ENCODE peak calls at places on chromosomes 5 and 9, in four cellular contexts. O is AG10803, Q is HuH-7.5, B is activated B cell treated with CpG ODN at 0.5 μM for 24 hours. U is an unnamed sample.

GRCh38 chr9:97572196-97572891 is 60.8 kb downstream of the TSTD2 start:
- DNase-seq in O (no peak), Q (no peak), B (no peak), U (no peak)

GRCh38 chr9:130144703-130145102 is 27.5 kb upstream of the NCS1 start:
- DNase-seq in O (no peak), Q (no peak), B (no peak), U (no peak)

GRCh38 chr5:15525679-15526275 is 25.8 kb downstream of the FBXL7 start:
- DNase-seq in O (peak), Q (no peak), B (no peak), U (no peak)

GRCh38 chr5:94245608-94246007 is 372.8 kb downstream of the KIAA0825 start:
- DNase-seq in O (peak), Q (no peak), B (no peak), U (peak)

GRCh38 chr9:134496413-134497282 is 145.0 kb upstream of the COL5A1 start:
- DNase-seq in O (peak), Q (no peak), B (no peak), U (peak)

GRCh38 chr5:81756016-81756415 is 5.1 kb upstream of the SSBP2 start:
- DNase-seq in O (peak), Q (no peak), B (no peak), U (no peak)

GRCh38 chr5:36414869-36415282 is 113.2 kb upstream of the RANBP3L start:
- DNase-seq in O (peak), Q (no peak), B (no peak), U (no peak)

GRCh38 chr5:171450423-171451246 is 31.2 kb downstream of the FGF18 start:
- DNase-seq in O (peak), Q (no peak), B (no peak), U (no peak)

GRCh38 chr5:178589180-178590140 is 733 bp downstream of the COL23A1 start:
- DNase-seq in O (peak), Q (peak), B (no peak), U (no peak)

GRCh38 chr5:164679461-164679860 is 1174.0 kb downstream of the MAT2B start:
- DNase-seq in O (no peak), Q (no peak), B (no peak), U (no peak)

GRCh38 chr9:136564379-136564988 is 18.6 kb upstream of the NOTCH1 start:
- DNase-seq in O (peak), Q (no peak), B (no peak), U (peak)

GRCh38 chr5:171622010-171622409 is 163.6 kb upstream of the SMIM23 start:
- DNase-seq in O (no peak), Q (no peak), B (no peak), U (no peak)

GRCh38 chr9:108416321-108416720 is 439.5 kb downstream of the ACTL7B start:
- DNase-seq in O (no peak), Q (no peak), B (no peak), U (no peak)

GRCh38 chr5:41598011-41598410 is 87.6 kb upstream of the PLCXD3 start:
- DNase-seq in O (peak), Q (no peak), B (no peak), U (no peak)

GRCh38 chr5:14582797-14583137 is 1.2 kb downstream of the OTULINL start:
- DNase-seq in O (no peak), Q (no peak), B (no peak), U (no peak)

GRCh38 chr9:103999375-104000062 is 94.6 kb upstream of the SMC2 start:
- DNase-seq in O (no peak), Q (no peak), B (no peak), U (no peak)